ENCODE peak calls at places on chromosomes 11 and 22, in four cellular contexts. Z is epithelial cell of esophagus, A is Caco-2, P is heart right ventricle. F is an unnamed sample.

GRCh38 chr11:119875841-119876600 is 147.0 kb upstream of the NECTIN1 start:
- DNase-seq in A (no peak), P (no peak), Z (no peak), F (no peak)

GRCh38 chr11:116217006-116217405 is 555.8 kb downstream of the BUD13 start:
- DNase-seq in P (peak; percentile 35), A (peak; percentile 62), Z (peak; percentile 15), F (no peak)

GRCh38 chr11:46338988-46339666 is 8.1 kb upstream of the DGKZ start:
- DNase-seq in P (peak; percentile 73), Z (no peak), A (no peak), F (no peak)

GRCh38 chr22:46767249-46767985 is 5.0 kb downstream of the TBC1D22A start:
- DNase-seq in Z (no peak), P (no peak), A (no peak), F (no peak)

GRCh38 chr11:132904091-132904490 is 628.2 kb downstream of the OPCML start:
- DNase-seq in P (no peak), A (no peak), Z (no peak), F (no peak)

GRCh38 chr11:134266841-134267251 is 9.3 kb upstream of the GLB1L3 start:
- DNase-seq in P (no peak), Z (peak; percentile 99), A (peak; percentile 5), F (peak; percentile 66)

GRCh38 chr22:27962268-27963191 is 43.5 kb upstream of the PITPNB start:
- DNase-seq in A (no peak), P (no peak), Z (no peak), F (no peak)

GRCh38 chr11:10481567-10482349 is 26.7 kb downstream of the AMPD3 start:
- DNase-seq in Z (no peak), P (no peak), A (no peak), F (no peak)

GRCh38 chr11:111540114-111540920 is at the start of gene LAYN:
- DNase-seq in Z (peak; percentile 46), A (no peak), P (peak; percentile 49), F (no peak)

GRCh38 chr22:41040483-41040882 is 51.9 kb upstream of the EP300 start:
- DNase-seq in Z (no peak), P (no peak), A (no peak), F (no peak)
- TF ChIP-seq CTCF in Z (no peak), P (no peak), A (no peak), F (no peak)

GRCh38 chr22:30801695-30802094 is 107.0 kb downstream of the OSBP2 start:
- DNase-seq in Z (no peak), A (no peak), P (no peak), F (no peak)

GRCh38 chr22:30803679-30804078 is 109.0 kb downstream of the OSBP2 start:
- DNase-seq in Z (no peak), P (no peak), A (no peak), F (no peak)

GRCh38 chr22:30804626-30805025 is 110.0 kb downstream of the OSBP2 start:
- DNase-seq in A (no peak), Z (no peak), P (no peak), F (no peak)

GRCh38 chr22:30806391-30806861 is 111.8 kb downstream of the OSBP2 start:
- DNase-seq in P (no peak), Z (peak; percentile 79), A (no peak), F (no peak)

DNA sequence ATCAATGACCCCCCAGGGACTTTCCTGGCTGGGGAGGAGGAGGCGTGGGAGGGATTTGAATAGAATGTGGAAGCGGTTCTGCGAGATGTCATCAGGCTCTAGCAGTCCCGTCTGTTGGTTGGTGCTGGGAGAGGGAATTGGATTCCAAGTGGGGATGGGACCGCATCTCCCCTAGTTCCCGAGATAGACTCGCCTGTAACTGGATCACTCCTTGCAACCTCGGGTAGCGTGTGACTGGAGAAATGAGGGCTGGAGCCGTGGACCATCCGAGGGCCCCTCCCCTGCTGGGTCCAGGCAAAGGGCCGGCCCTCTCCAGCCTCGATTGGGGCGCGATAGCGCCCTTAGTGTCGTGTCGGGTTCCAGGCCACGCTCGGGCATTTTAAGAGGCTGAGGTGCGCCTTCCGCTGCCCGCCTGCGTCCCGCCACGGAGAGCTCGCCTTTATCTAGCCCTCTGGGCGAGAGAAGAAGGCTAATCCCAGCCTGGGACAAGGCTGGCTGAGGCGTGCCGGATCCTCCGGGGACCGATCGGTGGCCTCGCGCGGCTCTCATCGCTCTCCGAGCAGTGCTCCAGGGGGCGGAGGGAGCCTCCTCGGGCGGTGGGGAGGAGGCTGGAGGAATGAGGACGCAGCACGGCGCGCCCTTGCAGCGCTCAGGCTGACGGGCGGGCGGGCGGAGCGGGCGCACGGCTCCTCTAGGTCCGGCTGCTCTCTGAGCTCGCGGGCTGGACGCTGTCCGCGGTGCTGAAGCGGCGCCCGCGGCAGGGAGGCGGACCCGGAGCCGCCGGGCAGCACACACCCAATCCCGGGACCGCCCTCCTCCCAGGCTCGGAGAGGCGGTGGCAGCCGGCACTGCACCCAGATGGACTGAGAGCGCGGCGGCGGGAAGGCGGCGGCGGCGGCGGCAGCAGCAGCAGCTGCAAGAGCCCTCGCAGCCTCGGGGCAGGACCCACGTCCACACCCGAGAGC is 107.8 kb downstream of the OSBP2 start:
- DNase-seq in Z (peak; percentile 94), A (peak; percentile 87), P (peak; percentile 86), F (peak; percentile 76)
- TF ChIP-seq CTCF in Z (peak; percentile 24), A (peak; percentile 31), P (peak; percentile 14), F (no peak)

GRCh38 chr11:66912361-66912760 is 45.8 kb downstream of the PC start:
- DNase-seq in Z (no peak), P (no peak), A (no peak), F (no peak)

GRCh38 chr11:66912963-66913362 is 45.2 kb downstream of the PC start:
- DNase-seq in A (no peak), P (no peak), Z (no peak), F (no peak)

GRCh38 chr11:66915866-66916265 is 42.3 kb downstream of the PC start:
- DNase-seq in A (no peak), P (no peak), Z (no peak), F (no peak)

GRCh38 chr11:66914505-66914904 is 43.7 kb downstream of the PC start:
- DNase-seq in P (no peak), Z (no peak), A (no peak), F (no peak)

DNA sequence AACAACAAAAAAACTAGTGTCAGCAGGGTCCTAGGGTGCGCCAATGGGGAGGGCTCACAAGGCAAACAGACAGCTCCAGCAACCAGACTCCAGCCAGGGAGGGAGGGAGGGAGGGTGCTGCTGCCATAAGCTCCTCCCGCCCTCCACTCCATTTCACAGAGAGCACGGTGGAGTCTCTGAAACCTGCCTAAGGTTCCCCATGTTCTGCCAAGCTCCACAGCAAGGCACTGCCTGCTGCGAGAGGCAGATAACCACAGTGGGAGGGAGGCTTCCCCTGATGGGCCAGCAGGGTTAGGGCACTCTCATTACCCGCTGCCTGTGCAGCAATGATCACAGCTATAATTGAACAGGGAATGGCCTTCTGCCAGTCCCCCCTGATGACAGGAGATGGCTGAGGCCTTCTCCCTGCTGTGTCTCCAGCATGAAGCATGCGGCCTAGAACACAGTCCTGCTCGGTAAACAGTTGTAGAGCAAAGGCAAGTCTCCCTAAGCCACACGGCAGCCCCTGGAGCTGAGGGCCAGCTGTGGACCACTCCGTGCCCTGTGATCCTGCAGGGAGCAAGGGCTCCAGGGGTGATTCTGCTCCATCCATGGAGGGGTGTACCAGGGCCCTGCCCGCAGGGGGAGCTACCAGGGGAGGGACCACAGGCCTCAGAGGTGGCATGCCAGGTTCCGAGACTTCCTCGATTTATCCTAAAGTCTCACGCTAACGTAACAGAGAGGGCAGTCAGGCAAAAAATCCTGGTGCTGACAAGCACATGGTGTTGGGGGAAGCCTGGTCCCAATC is 42.9 kb downstream of the PC start:
- DNase-seq in A (no peak), P (no peak), Z (no peak), F (no peak)
- TF ChIP-seq CTCF in A (no peak), P (no peak), Z (no peak), F (no peak)

GRCh38 chr11:61384271-61385242 is 7.8 kb upstream of the TMEM216 start:
- DNase-seq in Z (peak; percentile 60), A (no peak), P (no peak), F (no peak)
- TF ChIP-seq CTCF in Z (peak; percentile 48), A (peak; percentile 44), P (no peak), F (peak; percentile 53)

GRCh38 chr11:3169235-3169951 is 4.3 kb upstream of the OSBPL5 start:
- DNase-seq in A (no peak), Z (peak; percentile 33), P (peak; percentile 61), F (no peak)
- TF ChIP-seq CTCF in A (no peak), Z (no peak), P (no peak), F (peak; percentile 18)